ENCODE peak calls at places on chromosomes 6 and 20, in nine cellular contexts. M is GM10248; O is NCI-H69; N is CD8-positive, alpha-beta T cell; C is left cardiac atrium; Y is hippocampal formation; L is nucleus accumbens; E is HuH-7.5; H is mucosa of gallbladder. W is an unnamed sample.

GRCh38 chr6:4567141-4567540 is 209.1 kb upstream of the CDYL start:
- DNase-seq in M (no peak), O (no peak), N (no peak), C (no peak), Y (no peak), L (no peak), E (no peak), H (no peak), W (no peak)

GRCh38 chr6:1325471-1326309 is 13.8 kb downstream of the FOXQ1 start:
- DNase-seq in M (no peak), O (no peak), N (no peak), C (no peak), Y (no peak), L (peak; percentile 34), E (no peak), H (no peak), W (no peak)

GRCh38 chr6:149458196-149458595 is 26.6 kb downstream of the ZC3H12D start:
- DNase-seq in M (no peak), O (no peak), N (no peak), C (no peak), Y (no peak), L (no peak), E (no peak), H (no peak), W (peak; percentile 6)

GRCh38 chr6:83824388-83824801 is 28.8 kb upstream of the RIPPLY2 start:
- DNase-seq in M (no peak), O (peak; percentile 43), N (no peak), C (no peak), Y (no peak), L (peak; percentile 2), E (no peak), H (no peak), W (no peak)

GRCh38 chr6:56637640-56638039 is 5.0 kb downstream of the DST start:
- DNase-seq in M (peak; percentile 18), O (peak; percentile 85), N (no peak), C (no peak), Y (no peak), L (no peak), E (no peak), H (no peak), W (no peak)

GRCh38 chr6:11938285-11938890 is 73.7 kb upstream of the HIVEP1 start:
- DNase-seq in M (no peak), O (peak; percentile 69), N (no peak), C (no peak), Y (no peak), L (no peak), E (no peak), H (no peak), W (no peak)

GRCh38 chr6:53647437-53648094 is 18.0 kb downstream of the KLHL31 start:
- DNase-seq in M (peak; percentile 43), O (no peak), N (peak; percentile 46), C (no peak), Y (no peak), L (no peak), E (no peak), H (no peak), W (no peak)

GRCh38 chr20:12012241-12013222 is 94.8 kb downstream of the BTBD3 start:
- DNase-seq in M (peak; percentile 50), O (peak; percentile 82), N (no peak), C (no peak), Y (peak; percentile 26), L (peak; percentile 44), E (peak; percentile 71), H (peak; percentile 31), W (no peak)

GRCh38 chr20:17856024-17856564 is 112.5 kb downstream of the SNX5 start:
- DNase-seq in M (peak; percentile 71), O (peak; percentile 21), N (no peak), C (no peak), Y (no peak), L (no peak), E (peak; percentile 91), H (peak; percentile 62), W (no peak)

GRCh38 chr20:57435498-57436222 is 44.5 kb downstream of the RBM38 start:
- DNase-seq in M (no peak), O (peak; percentile 94), N (peak; percentile 51), C (peak; percentile 72), Y (peak; percentile 72), L (peak; percentile 78), E (peak; percentile 62), H (peak; percentile 79), W (no peak)

GRCh38 chr6:35663447-35664235 is 25.1 kb downstream of the FKBP5 start:
- DNase-seq in M (no peak), O (no peak), N (no peak), C (no peak), Y (no peak), L (no peak), E (no peak), H (no peak), W (no peak)

GRCh38 chr20:11453430-11453829 is 464.3 kb upstream of the BTBD3 start:
- DNase-seq in M (no peak), O (no peak), N (no peak), C (no peak), Y (no peak), L (no peak), E (no peak), H (no peak), W (no peak)

GRCh38 chr6:165729307-165729936 is 66.4 kb upstream of the PDE10A start:
- DNase-seq in M (peak; percentile 66), O (peak; percentile 5), N (peak; percentile 32), C (no peak), Y (no peak), L (peak; percentile 33), E (peak; percentile 61), H (peak; percentile 31), W (no peak)

GRCh38 chr20:62355527-62356142 is 11.5 kb downstream of the LAMA5 start:
- DNase-seq in M (no peak), O (peak; percentile 66), N (no peak), C (peak; percentile 75), Y (no peak), L (peak; percentile 40), E (no peak), H (no peak), W (no peak)

GRCh38 chr6:11645016-11645415 is 107.5 kb downstream of the TMEM170B start:
- DNase-seq in M (no peak), O (no peak), N (no peak), C (no peak), Y (no peak), L (no peak), E (no peak), H (no peak), W (no peak)

GRCh38 chr6:101226677-101227135 is 166.8 kb upstream of the GRIK2 start:
- DNase-seq in M (peak; percentile 9), O (peak; percentile 54), N (no peak), C (no peak), Y (no peak), L (peak; percentile 3), E (no peak), H (no peak), W (no peak)

GRCh38 chr6:35026434-35027222 is 114.5 kb downstream of the TCP11 start:
- DNase-seq in M (no peak), O (no peak), N (no peak), C (no peak), Y (no peak), L (no peak), E (no peak), H (no peak), W (no peak)

GRCh38 chr6:10409766-10410209 is 5.1 kb downstream of the TFAP2A start:
- DNase-seq in M (no peak), O (peak; percentile 75), N (no peak), C (no peak), Y (no peak), L (no peak), E (no peak), H (no peak), W (no peak)

GRCh38 chr6:41527721-41528408 is 18.3 kb upstream of the FOXP4 start:
- DNase-seq in M (no peak), O (peak; percentile 96), N (no peak), C (no peak), Y (no peak), L (no peak), E (no peak), H (no peak), W (no peak)

GRCh38 chr20:61279621-61280150 is 27.6 kb downstream of the CDH4 start:
- DNase-seq in M (no peak), O (no peak), N (no peak), C (no peak), Y (no peak), L (no peak), E (no peak), H (no peak), W (no peak)

GRCh38 chr6:87826376-87826775 is 124.3 kb upstream of the AKIRIN2 start:
- DNase-seq in M (no peak), O (peak; percentile 24), N (no peak), C (no peak), Y (no peak), L (no peak), E (no peak), H (no peak), W (no peak)

GRCh38 chr6:97524846-97525245 is 241.8 kb upstream of the MMS22L start:
- DNase-seq in M (no peak), O (peak; percentile 99), N (no peak), C (no peak), Y (peak; percentile 39), L (peak; percentile 26), E (no peak), H (no peak), W (no peak)

GRCh38 chr6:5513393-5513792 is 252.1 kb downstream of the FARS2 start:
- DNase-seq in M (no peak), O (peak; percentile 13), N (no peak), C (no peak), Y (no peak), L (no peak), E (no peak), H (no peak), W (no peak)

GRCh38 chr6:139613496-139613895 is 239.0 kb upstream of the CITED2 start:
- DNase-seq in M (no peak), O (no peak), N (no peak), C (no peak), Y (no peak), L (no peak), E (no peak), H (no peak), W (no peak)